ENCODE peak calls at places on chromosomes 13 and 19, in four cellular contexts. P, E, V and W are unnamed samples.

GRCh38 chr19:1967087-1967608 is 26.2 kb downstream of the CSNK1G2 start:
- DNase-seq in V (no peak), P (no peak), E (no peak), W (no peak)

GRCh38 chr19:13255719-13256059 is 105.5 kb downstream of the IER2 start:
- DNase-seq in P (no peak), E (no peak), V (no peak), W (no peak)

GRCh38 chr19:41427647-41428480 is 690 bp upstream of the B3GNT8 start:
- DNase-seq in V (no peak), P (no peak), E (no peak), W (peak)

GRCh38 chr19:41324921-41325639 is 15.1 kb downstream of the CCDC97 start:
- DNase-seq in P (peak), V (no peak), E (peak), W (peak)

GRCh38 chr19:6263306-6264076 is 16.3 kb downstream of the MLLT1 start:
- DNase-seq in P (no peak), E (no peak), V (no peak), W (no peak)

GRCh38 chr13:46885018-46885417 is 11.8 kb downstream of the HTR2A start:
- DNase-seq in P (no peak), V (no peak), E (no peak), W (no peak)

GRCh38 chr19:10611907-10612306 is 13.4 kb upstream of the SLC44A2 start:
- DNase-seq in E (no peak), V (no peak), P (no peak), W (no peak)

GRCh38 chr13:113187263-113187669 is 21.2 kb downstream of the PCID2 start:
- DNase-seq in V (no peak), E (peak), P (peak), W (peak)

GRCh38 chr13:91647361-91647970 is 249.0 kb downstream of the GPC5 start:
- DNase-seq in V (no peak), P (peak), E (no peak), W (peak)

GRCh38 chr19:58037927-58038687 is 4.3 kb downstream of the ZSCAN1 start:
- DNase-seq in E (no peak), P (no peak), V (no peak), W (no peak)

GRCh38 chr13:112733112-112733511 is 43.3 kb downstream of the ATP11A start:
- DNase-seq in E (no peak), V (no peak), P (no peak), W (peak)

GRCh38 chr13:112711528-112712265 is 21.9 kb downstream of the ATP11A start:
- DNase-seq in P (peak), V (no peak), E (peak), W (no peak)

GRCh38 chr13:102317593-102317992 is 84.3 kb downstream of the FGF14 start:
- DNase-seq in E (no peak), P (no peak), V (no peak), W (peak)

GRCh38 chr13:80361883-80362327 is 21.0 kb upstream of the SPRY2 start:
- DNase-seq in E (no peak), P (peak), V (no peak), W (no peak)

GRCh38 chr19:35116085-35116801 is 620 bp downstream of the FXYD3 start:
- DNase-seq in E (no peak), P (no peak), V (no peak), W (no peak)

GRCh38 chr13:51715613-51716012 is 88.3 kb downstream of the DHRS12 start:
- DNase-seq in V (no peak), P (no peak), E (no peak), W (no peak)

GRCh38 chr19:958967-959685 is 25.0 kb upstream of the WDR18 start:
- DNase-seq in E (peak), P (peak), V (no peak), W (no peak)

GRCh38 chr13:94516456-94516855 is 37.0 kb upstream of the DCT start:
- DNase-seq in E (no peak), P (no peak), V (no peak), W (no peak)

GRCh38 chr13:89796196-89796595 is 1551.3 kb upstream of the MIR17HG start:
- DNase-seq in P (no peak), V (no peak), E (no peak), W (no peak)

GRCh38 chr13:43374621-43375020 is 351.2 kb downstream of the DNAJC15 start:
- DNase-seq in V (no peak), E (no peak), P (no peak), W (no peak)

GRCh38 chr19:3140667-3141038 is 4.8 kb downstream of the GNA15 start:
- DNase-seq in P (no peak), E (no peak), V (no peak), W (no peak)

GRCh38 chr13:39034085-39034484 is 3.8 kb downstream of the PROSER1 start:
- DNase-seq in E (no peak), P (no peak), V (no peak), W (no peak)

GRCh38 chr19:3163230-3163886 is 15.2 kb upstream of the S1PR4 start:
- DNase-seq in P (peak), V (no peak), E (peak), W (peak)

GRCh38 chr13:33817513-33817842 is 471 bp upstream of the RFC3 start:
- DNase-seq in V (no peak), P (no peak), E (no peak), W (peak)

GRCh38 chr19:4069331-4069959 is 2.7 kb upstream of the ZBTB7A start:
- DNase-seq in P (no peak), V (no peak), E (no peak), W (no peak)

GRCh38 chr13:51689597-51689996 is 105.3 kb downstream of the WDFY2 start:
- DNase-seq in E (no peak), P (peak), V (no peak), W (no peak)

GRCh38 chr19:38047641-38048040 is 140.6 kb downstream of the SIPA1L3 start:
- DNase-seq in P (no peak), E (no peak), V (no peak), W (no peak)

GRCh38 chr19:45693168-45693788 is 812 bp downstream of the QPCTL start:
- DNase-seq in V (no peak), E (peak), P (peak), W (peak)

GRCh38 chr13:44578064-44578394 is 1.9 kb upstream of the TSC22D1 start:
- DNase-seq in E (peak), V (no peak), P (no peak), W (peak)

GRCh38 chr13:25901460-25902376 is 150.1 kb downstream of the SHISA2 start:
- DNase-seq in V (peak), P (peak), E (no peak), W (peak)

GRCh38 chr19:38155453-38155852 is 68.6 kb downstream of the DPF1 start:
- DNase-seq in P (no peak), V (no peak), E (no peak), W (no peak)

DNA sequence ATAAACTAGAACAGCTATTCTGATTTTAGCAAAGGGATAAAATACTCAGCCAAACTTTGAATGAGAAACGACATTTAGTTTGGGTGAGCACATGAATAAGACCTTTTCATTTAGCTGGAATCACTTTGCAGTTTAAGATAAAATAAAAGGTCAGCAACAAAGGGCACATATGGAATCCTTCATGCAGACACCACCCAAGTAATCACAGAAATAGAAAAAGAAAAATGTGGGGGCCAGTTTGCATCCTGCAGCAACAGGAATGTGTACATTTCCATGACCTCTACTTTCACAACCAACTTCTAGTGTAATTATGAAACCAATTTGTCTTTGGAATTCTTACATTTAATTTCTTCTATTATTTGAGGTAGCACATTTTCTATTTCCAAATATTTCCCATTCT is 1637.4 kb downstream of the PCDH9 start:
- DNase-seq in P (no peak), V (no peak), E (no peak), W (no peak)
- TF ChIP-seq PBX3 in P (no peak), V (no peak), E (no peak), W (peak)

GRCh38 chr19:18607222-18608101 is 863 bp upstream of the CRLF1 start:
- DNase-seq in V (no peak), P (no peak), E (no peak), W (peak)
- TF ChIP-seq PBX3 in V (no peak), P (no peak), E (no peak), W (no peak)

DNA sequence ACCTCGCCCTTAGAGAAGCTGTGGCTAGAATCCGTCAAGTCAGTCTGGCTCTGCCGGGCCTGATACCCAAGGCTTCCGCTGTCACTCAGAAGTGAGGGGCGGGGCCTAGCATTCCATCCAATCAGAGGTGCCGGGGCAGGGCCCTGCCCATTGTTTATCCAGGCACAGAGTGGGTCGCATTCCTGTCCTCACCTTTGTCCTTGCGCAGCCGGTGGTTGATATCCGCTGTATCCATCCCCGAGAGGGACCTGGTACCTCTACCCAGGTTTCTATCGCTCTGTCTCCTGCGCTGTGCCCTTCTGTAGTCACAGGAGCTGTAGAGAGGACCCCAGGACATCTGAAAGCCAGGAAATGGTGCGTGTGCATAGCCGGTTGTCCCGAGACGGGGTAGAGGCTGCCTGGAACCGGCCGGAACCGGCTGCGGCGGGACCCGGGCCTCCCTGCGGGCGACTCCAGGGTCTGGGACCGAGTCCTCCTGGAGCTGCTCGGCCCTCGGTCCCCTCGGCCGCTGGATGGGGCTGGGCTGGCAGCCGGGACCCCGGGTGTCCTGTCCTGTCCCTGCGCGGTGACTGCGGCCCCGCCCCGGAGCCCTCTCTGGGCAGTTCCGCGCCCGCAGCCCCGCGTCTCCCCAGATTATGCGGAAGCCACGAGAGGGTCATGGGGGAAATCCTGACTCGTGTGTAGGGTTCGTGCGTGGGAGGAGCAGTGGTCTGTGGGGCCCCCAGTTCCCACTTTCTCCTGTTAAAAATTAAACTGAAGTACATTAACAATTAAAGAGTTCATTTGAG is at the start of gene ZNF763:
- DNase-seq in P (peak), E (no peak), V (peak), W (peak)
- TF ChIP-seq PBX3 in P (no peak), E (no peak), V (peak), W (peak)

GRCh38 chr13:32383836-32384618 is 43.9 kb downstream of the N4BP2L1 start:
- DNase-seq in P (no peak), E (no peak), V (no peak), W (no peak)

GRCh38 chr13:32384702-32385101 is 43.2 kb downstream of the N4BP2L1 start:
- DNase-seq in E (no peak), V (no peak), P (no peak), W (no peak)

GRCh38 chr13:32385369-32385768 is 42.6 kb downstream of the N4BP2L1 start:
- DNase-seq in E (no peak), V (no peak), P (no peak), W (no peak)

GRCh38 chr13:32378012-32378411 is 49.9 kb downstream of the N4BP2L1 start:
- DNase-seq in E (no peak), V (no peak), P (no peak), W (no peak)

GRCh38 chr13:32381539-32381938 is 46.4 kb downstream of the N4BP2L1 start:
- DNase-seq in E (no peak), P (peak), V (no peak), W (peak)
- TF ChIP-seq PBX3 in E (no peak), P (no peak), V (no peak), W (no peak)

GRCh38 chr13:49539746-49540145 is 44.0 kb downstream of the PHF11 start:
- DNase-seq in P (no peak), V (no peak), E (no peak), W (no peak)
- TF ChIP-seq PBX3 in P (no peak), V (no peak), E (no peak), W (no peak)

DNA sequence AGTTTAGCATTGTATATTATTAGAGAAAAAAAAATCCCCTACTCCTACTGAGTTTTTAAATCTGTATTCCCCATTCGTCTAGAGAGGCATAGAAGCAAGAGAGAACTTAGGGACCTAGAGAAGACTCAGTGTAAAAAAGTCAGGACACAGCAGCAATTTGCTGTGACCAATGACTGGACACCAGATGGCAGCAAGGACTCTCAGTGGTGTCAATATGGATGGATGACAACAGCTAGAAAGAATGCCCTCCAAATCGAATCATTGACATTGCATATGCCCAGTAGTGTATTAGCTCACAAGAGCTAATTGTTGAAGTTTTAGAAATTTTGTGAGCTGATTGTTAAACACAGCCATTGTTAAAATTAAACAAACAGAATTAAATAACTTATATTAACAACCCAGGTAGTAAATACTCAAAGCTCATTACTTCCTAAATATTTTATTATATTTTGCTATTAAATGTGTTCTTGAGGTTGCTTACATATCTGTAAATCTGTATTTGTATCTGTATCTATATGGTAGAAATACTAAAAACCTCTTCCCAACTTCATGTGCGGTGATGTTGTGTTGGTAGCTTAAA is 43.9 kb downstream of the SIAH3 start:
- DNase-seq in V (peak), P (peak), E (peak), W (peak)
- TF ChIP-seq PBX3 in V (no peak), P (no peak), E (no peak), W (no peak)

GRCh38 chr19:17243854-17244617 is 1.7 kb downstream of the NR2F6 start:
- DNase-seq in P (peak), V (no peak), E (no peak), W (peak)
- TF ChIP-seq PBX3 in P (no peak), V (no peak), E (no peak), W (no peak)